ENCODE peak calls at places on chromosomes 11 and 22, in seven cellular contexts. E, I, T, X, A, Q and O are unnamed samples.

GRCh38 chr11:38530226-38530625 is 1932.2 kb upstream of the RAG2 start:
- DNase-seq in E (no peak), I (no peak), T (no peak), X (no peak), A (no peak), Q (no peak), O (no peak)

GRCh38 chr11:43920598-43921419 is 21.6 kb upstream of the C11orf96 start:
- DNase-seq in E (no peak), I (peak), T (peak), X (no peak), A (no peak), Q (peak), O (no peak)

GRCh38 chr11:111540921-111541208 is 345 bp downstream of the LAYN start:
- DNase-seq in E (no peak), I (no peak), T (no peak), X (no peak), A (no peak), Q (no peak), O (no peak)

GRCh38 chr11:76083563-76084451 is 122.5 kb downstream of the WNT11 start:
- DNase-seq in E (no peak), I (no peak), T (no peak), X (no peak), A (no peak), Q (no peak), O (no peak)

GRCh38 chr22:19431641-19432091 is at the start of gene HIRA:
- DNase-seq in E (peak), I (peak), T (peak), X (no peak), A (peak), Q (no peak), O (peak)

GRCh38 chr22:38135133-38135706 is 24.7 kb upstream of the BAIAP2L2 start:
- DNase-seq in E (no peak), I (peak), T (no peak), X (no peak), A (no peak), Q (peak), O (no peak)

GRCh38 chr22:48897959-48898358 is 929.7 kb downstream of the BRD1 start:
- DNase-seq in E (no peak), I (no peak), T (peak), X (no peak), A (no peak), Q (no peak), O (peak)

GRCh38 chr11:272195-272930 is 5.8 kb upstream of the NLRP6 start:
- DNase-seq in E (no peak), I (no peak), T (no peak), X (no peak), A (no peak), Q (no peak), O (peak)

GRCh38 chr11:71432761-71433647 is 15.2 kb downstream of the DHCR7 start:
- DNase-seq in E (no peak), I (no peak), T (no peak), X (no peak), A (no peak), Q (no peak), O (no peak)

GRCh38 chr11:116656011-116656410 is 116.8 kb downstream of the BUD13 start:
- DNase-seq in E (no peak), I (no peak), T (peak), X (no peak), A (no peak), Q (no peak), O (peak)

GRCh38 chr11:808427-809286 is 1.1 kb upstream of the RPLP2 start:
- DNase-seq in E (no peak), I (no peak), T (no peak), X (no peak), A (no peak), Q (no peak), O (no peak)

GRCh38 chr11:61587951-61588695 is 7.2 kb upstream of the SYT7 start:
- DNase-seq in E (peak), I (peak), T (no peak), X (no peak), A (peak), Q (no peak), O (peak)

GRCh38 chr22:40401532-40401931 is 31.1 kb downstream of the SGSM3 start:
- DNase-seq in E (peak), I (no peak), T (no peak), X (no peak), A (no peak), Q (no peak), O (no peak)

GRCh38 chr11:7252683-7253213 is 1.0 kb downstream of the SYT9 start:
- DNase-seq in E (peak), I (no peak), T (no peak), X (no peak), A (peak), Q (no peak), O (no peak)

GRCh38 chr11:2269601-2270321 is 627 bp downstream of the ASCL2 start:
- DNase-seq in E (peak), I (no peak), T (peak), X (no peak), A (peak), Q (no peak), O (peak)
- TF ChIP-seq CTCF in E (peak), I (no peak), T (no peak), X (no peak), A (peak), Q (no peak), O (peak)

GRCh38 chr11:85854557-85855340 is 434 bp upstream of the CCDC83 start:
- DNase-seq in E (peak), I (peak), T (peak), X (peak), A (peak), Q (no peak), O (peak)
- TF ChIP-seq CTCF in E (peak), I (peak), T (peak), X (peak), A (peak), Q (peak), O (peak)

GRCh38 chr11:68822546-68822945 is 19.2 kb downstream of the CPT1A start:
- DNase-seq in E (no peak), I (no peak), T (no peak), X (no peak), A (no peak), Q (no peak), O (no peak)

GRCh38 chr11:68825603-68826002 is 16.1 kb downstream of the CPT1A start:
- DNase-seq in E (no peak), I (peak), T (no peak), X (no peak), A (no peak), Q (no peak), O (peak)

GRCh38 chr11:68819362-68819761 is 22.4 kb downstream of the CPT1A start:
- DNase-seq in E (no peak), I (no peak), T (no peak), X (no peak), A (no peak), Q (no peak), O (no peak)

GRCh38 chr11:68818181-68818580 is 23.5 kb downstream of the CPT1A start:
- DNase-seq in E (no peak), I (no peak), T (no peak), X (no peak), A (no peak), Q (no peak), O (no peak)

GRCh38 chr11:68821670-68822069 is 20.0 kb downstream of the CPT1A start:
- DNase-seq in E (no peak), I (no peak), T (no peak), X (no peak), A (no peak), Q (no peak), O (no peak)
- TF ChIP-seq CTCF in E (no peak), I (no peak), T (no peak), X (no peak), A (no peak), Q (no peak), O (peak)

GRCh38 chr11:60130496-60130895 is 42.0 kb downstream of the MS4A2 start:
- DNase-seq in E (no peak), I (peak), T (no peak), X (no peak), A (peak), Q (no peak), O (peak)
- TF ChIP-seq CTCF in E (peak), I (peak), T (no peak), X (peak), A (peak), Q (no peak), O (peak)